ENCODE peak calls at places on chromosomes 3 and 15, in four cellular contexts. N, P, H and Z are unnamed samples.

GRCh38 chr3:14146381-14147062 is 21.7 kb downstream of the TMEM43 start:
- DNase-seq in N (no peak), P (no peak), H (no peak), Z (no peak)

GRCh38 chr3:37666618-37667017 is 195.1 kb upstream of the CTDSPL start:
- DNase-seq in N (no peak), P (no peak), H (no peak), Z (no peak)

GRCh38 chr3:43503067-43503728 is 118.6 kb downstream of the ANO10 start:
- DNase-seq in N (peak), P (no peak), H (no peak), Z (peak)

GRCh38 chr3:124258057-124258500 is 266.2 kb upstream of the ROPN1 start:
- DNase-seq in N (no peak), P (peak), H (no peak), Z (no peak)

GRCh38 chr3:31980530-31981205 is 394 bp downstream of the OSBPL10 start:
- DNase-seq in N (no peak), P (no peak), H (peak), Z (peak)

GRCh38 chr15:56537881-56538280 is 72.9 kb upstream of the MNS1 start:
- DNase-seq in N (no peak), P (no peak), H (no peak), Z (no peak)

GRCh38 chr3:37934631-37935289 is 55.8 kb upstream of the VILL start:
- DNase-seq in N (no peak), P (no peak), H (no peak), Z (no peak)

GRCh38 chr15:99324082-99324620 is 72.9 kb downstream of the LRRC28 start:
- DNase-seq in N (peak), P (peak), H (no peak), Z (peak)

GRCh38 chr15:75452364-75452967 is 976 bp upstream of the SIN3A start:
- DNase-seq in N (peak), P (no peak), H (peak), Z (peak)

GRCh38 chr3:151553873-151554272 is 93.0 kb upstream of the IGSF10 start:
- DNase-seq in N (no peak), P (no peak), H (no peak), Z (peak)

GRCh38 chr3:133941390-133941789 is 45.7 kb upstream of the RAB6B start:
- DNase-seq in N (no peak), P (peak), H (no peak), Z (no peak)

GRCh38 chr3:40042752-40043443 is 233.5 kb downstream of the MYRIP start:
- DNase-seq in N (no peak), P (no peak), H (no peak), Z (no peak)

GRCh38 chr15:37106490-37107001 is 6.2 kb upstream of the MEIS2 start:
- DNase-seq in N (no peak), P (no peak), H (no peak), Z (peak)

GRCh38 chr3:117131259-117131658 is 421.7 kb downstream of the TUSC7 start:
- DNase-seq in N (no peak), P (no peak), H (no peak), Z (no peak)

GRCh38 chr15:48733615-48734014 is 77.3 kb downstream of the CEP152 start:
- DNase-seq in N (no peak), P (no peak), H (no peak), Z (no peak)

GRCh38 chr3:107933450-107933849 is 157.4 kb downstream of the CD47 start:
- DNase-seq in N (no peak), P (no peak), H (no peak), Z (no peak)

GRCh38 chr15:51793521-51793920 is 35.9 kb upstream of the TMOD3 start:
- DNase-seq in N (no peak), P (no peak), H (no peak), Z (peak)

GRCh38 chr3:16388850-16389411 is 123.9 kb downstream of the OXNAD1 start:
- DNase-seq in N (peak), P (no peak), H (no peak), Z (no peak)

GRCh38 chr15:56718560-56718959 is 14.7 kb downstream of the ZNF280D start:
- DNase-seq in N (no peak), P (no peak), H (no peak), Z (no peak)

GRCh38 chr3:27630892-27631291 is 91.2 kb downstream of the EOMES start:
- DNase-seq in N (no peak), P (no peak), H (no peak), Z (no peak)

GRCh38 chr15:69357773-69358765 is 56.1 kb upstream of the KIF23 start:
- DNase-seq in N (no peak), P (peak), H (no peak), Z (no peak)

GRCh38 chr3:72960812-72961518 is 35.6 kb upstream of the PPP4R2 start:
- DNase-seq in N (no peak), P (no peak), H (peak), Z (no peak)

GRCh38 chr3:17850448-17850847 is 108.0 kb upstream of the TBC1D5 start:
- DNase-seq in N (no peak), P (no peak), H (no peak), Z (no peak)

GRCh38 chr15:25701716-25702465 is 161.2 kb downstream of the ATP10A start:
- DNase-seq in N (no peak), P (no peak), H (no peak), Z (no peak)